ENCODE peak calls at places on chromosome 18, in four cellular contexts. One of them, this sample, is unnamed.

GRCh38 chr18:11095674-11096293 is 53.6 kb downstream of the PIEZO2 start:
- DNase-seq in Kasumi-1: no peak
- DNase-seq in LoVo: no peak
- DNase-seq in NCI-H446 treated with DMSO at 0.1 percent for 48 hours: no peak
- DNase-seq in this sample: no peak

GRCh38 chr18:58069721-58070292 is 25.8 kb downstream of the NEDD4L start:
- DNase-seq in NCI-H446 treated with DMSO at 0.1 percent for 48 hours: no peak
- DNase-seq in LoVo: no peak
- DNase-seq in Kasumi-1: no peak
- DNase-seq in this sample: no peak

GRCh38 chr18:50466634-50467033 is 91.8 kb downstream of the SKA1 start:
- DNase-seq in NCI-H446 treated with DMSO at 0.1 percent for 48 hours: no peak
- DNase-seq in LoVo: no peak
- DNase-seq in Kasumi-1: no peak
- DNase-seq in this sample: no peak

GRCh38 chr18:79503891-79504475 is 108.3 kb downstream of the NFATC1 start:
- DNase-seq in NCI-H446 treated with DMSO at 0.1 percent for 48 hours: no peak
- DNase-seq in Kasumi-1: no peak
- DNase-seq in LoVo: no peak
- DNase-seq in this sample: no peak

GRCh38 chr18:62614499-62614898 is 91.7 kb downstream of the ZCCHC2 start:
- DNase-seq in LoVo: no peak
- DNase-seq in NCI-H446 treated with DMSO at 0.1 percent for 48 hours: no peak
- DNase-seq in Kasumi-1: no peak
- DNase-seq in this sample: no peak

GRCh38 chr18:60022671-60023276 is 123.0 kb downstream of the PMAIP1 start:
- DNase-seq in NCI-H446 treated with DMSO at 0.1 percent for 48 hours: no peak
- DNase-seq in LoVo: no peak
- DNase-seq in Kasumi-1: no peak
- DNase-seq in this sample: no peak

GRCh38 chr18:35027206-35027605 is 14.0 kb upstream of the MAPRE2 start:
- DNase-seq in NCI-H446 treated with DMSO at 0.1 percent for 48 hours: no peak
- DNase-seq in Kasumi-1: no peak
- DNase-seq in LoVo: no peak
- DNase-seq in this sample: no peak

GRCh38 chr18:3012306-3012919 is 531 bp downstream of the LPIN2 start:
- DNase-seq in LoVo: peak
- DNase-seq in Kasumi-1: no peak
- DNase-seq in NCI-H446 treated with DMSO at 0.1 percent for 48 hours: no peak
- DNase-seq in this sample: peak

GRCh38 chr18:10122116-10122515 is 208.3 kb downstream of the VAPA start:
- DNase-seq in NCI-H446 treated with DMSO at 0.1 percent for 48 hours: no peak
- DNase-seq in LoVo: no peak
- DNase-seq in Kasumi-1: no peak
- DNase-seq in this sample: peak

GRCh38 chr18:77617681-77618080 is 368.0 kb downstream of the GALR1 start:
- DNase-seq in LoVo: no peak
- DNase-seq in NCI-H446 treated with DMSO at 0.1 percent for 48 hours: no peak
- DNase-seq in Kasumi-1: no peak
- DNase-seq in this sample: no peak

GRCh38 chr18:8507881-8508280 is 101.4 kb upstream of the RAB12 start:
- DNase-seq in Kasumi-1: no peak
- DNase-seq in NCI-H446 treated with DMSO at 0.1 percent for 48 hours: no peak
- DNase-seq in LoVo: no peak
- DNase-seq in this sample: no peak

GRCh38 chr18:79354350-79354749 is 41.4 kb upstream of the NFATC1 start:
- DNase-seq in Kasumi-1: no peak
- DNase-seq in NCI-H446 treated with DMSO at 0.1 percent for 48 hours: no peak
- DNase-seq in LoVo: no peak
- DNase-seq in this sample: no peak

GRCh38 chr18:54086046-54086802 is 138.2 kb downstream of the MBD2 start:
- DNase-seq in LoVo: no peak
- DNase-seq in NCI-H446 treated with DMSO at 0.1 percent for 48 hours: no peak
- DNase-seq in Kasumi-1: peak
- DNase-seq in this sample: no peak

GRCh38 chr18:12308386-12309100 is 502 bp downstream of the TUBB6 start:
- DNase-seq in LoVo: peak
- DNase-seq in Kasumi-1: peak
- DNase-seq in NCI-H446 treated with DMSO at 0.1 percent for 48 hours: peak
- DNase-seq in this sample: peak

GRCh38 chr18:54805571-54806334 is 22.5 kb upstream of the RAB27B start:
- DNase-seq in Kasumi-1: peak
- DNase-seq in NCI-H446 treated with DMSO at 0.1 percent for 48 hours: no peak
- DNase-seq in LoVo: no peak
- DNase-seq in this sample: peak

GRCh38 chr18:8835556-8835955 is 130.2 kb downstream of the MTCL1 start:
- DNase-seq in Kasumi-1: no peak
- DNase-seq in LoVo: no peak
- DNase-seq in NCI-H446 treated with DMSO at 0.1 percent for 48 hours: peak
- DNase-seq in this sample: peak